ENCODE peak calls at places on chromosome 19, in five cellular contexts. F is hepatocyte, T is Peyer's patch, K is sigmoid colon, H is cardiac muscle cell. Y is an unnamed sample. For H3K4me1, the result is how much of the 10 kb centered on the place peaks cover.

GRCh38 chr19:50712833-50713232 is 6.8 kb downstream of the SHANK1 start:
- DNase-seq in H (no peak), T (no peak), K (no peak), F (no peak), Y (no peak)

GRCh38 chr19:30512748-30513389 is 140.7 kb downstream of the ZNF536 start:
- DNase-seq in K (no peak), T (no peak), H (no peak), F (no peak), Y (no peak)

GRCh38 chr19:1852294-1852646 is 4.0 kb upstream of the REXO1 start:
- DNase-seq in T (no peak), K (peak), H (no peak), F (no peak), Y (no peak)

GRCh38 chr19:45527731-45528130 is 20.5 kb downstream of the VASP start:
- DNase-seq in K (no peak), T (no peak), H (no peak), F (no peak), Y (no peak)

GRCh38 chr19:2495651-2496316 is 19.9 kb downstream of the GADD45B start:
- DNase-seq in T (no peak), K (peak), F (peak), H (peak), Y (no peak)

GRCh38 chr19:34481861-34482379 is 362 bp downstream of the WTIP start:
- DNase-seq in F (no peak), H (no peak), T (no peak), K (no peak), Y (no peak)

GRCh38 chr19:295687-296370 is 4.6 kb upstream of the PLPP2 start:
- DNase-seq in K (no peak), F (no peak), T (no peak), H (no peak), Y (no peak)

GRCh38 chr19:46756544-46756888 is 10.3 kb upstream of the STRN4 start:
- DNase-seq in H (no peak), T (no peak), K (peak), F (no peak), Y (no peak)

GRCh38 chr19:48419158-48419920 is 25.9 kb downstream of the GRIN2D start:
- DNase-seq in K (peak), H (peak), F (no peak), T (peak), Y (peak)

GRCh38 chr19:51971624-51972023 is 15.0 kb downstream of the ZNF350 start:
- DNase-seq in F (no peak), T (no peak), H (no peak), K (no peak), Y (peak)

GRCh38 chr19:20482721-20483120 is 82.9 kb downstream of the ZNF737 start:
- DNase-seq in T (no peak), K (no peak), F (peak), H (no peak), Y (peak)

GRCh38 chr19:20478936-20479335 is 86.6 kb downstream of the ZNF737 start:
- DNase-seq in F (no peak), K (no peak), T (no peak), H (no peak), Y (no peak)

GRCh38 chr19:20479483-20479882 is 86.1 kb downstream of the ZNF737 start:
- DNase-seq in H (no peak), T (no peak), K (no peak), F (no peak), Y (no peak)
- H3K4me1 ChIP-seq in H (under half), T (under half), K (under half), F (under half), Y (under half)

DNA sequence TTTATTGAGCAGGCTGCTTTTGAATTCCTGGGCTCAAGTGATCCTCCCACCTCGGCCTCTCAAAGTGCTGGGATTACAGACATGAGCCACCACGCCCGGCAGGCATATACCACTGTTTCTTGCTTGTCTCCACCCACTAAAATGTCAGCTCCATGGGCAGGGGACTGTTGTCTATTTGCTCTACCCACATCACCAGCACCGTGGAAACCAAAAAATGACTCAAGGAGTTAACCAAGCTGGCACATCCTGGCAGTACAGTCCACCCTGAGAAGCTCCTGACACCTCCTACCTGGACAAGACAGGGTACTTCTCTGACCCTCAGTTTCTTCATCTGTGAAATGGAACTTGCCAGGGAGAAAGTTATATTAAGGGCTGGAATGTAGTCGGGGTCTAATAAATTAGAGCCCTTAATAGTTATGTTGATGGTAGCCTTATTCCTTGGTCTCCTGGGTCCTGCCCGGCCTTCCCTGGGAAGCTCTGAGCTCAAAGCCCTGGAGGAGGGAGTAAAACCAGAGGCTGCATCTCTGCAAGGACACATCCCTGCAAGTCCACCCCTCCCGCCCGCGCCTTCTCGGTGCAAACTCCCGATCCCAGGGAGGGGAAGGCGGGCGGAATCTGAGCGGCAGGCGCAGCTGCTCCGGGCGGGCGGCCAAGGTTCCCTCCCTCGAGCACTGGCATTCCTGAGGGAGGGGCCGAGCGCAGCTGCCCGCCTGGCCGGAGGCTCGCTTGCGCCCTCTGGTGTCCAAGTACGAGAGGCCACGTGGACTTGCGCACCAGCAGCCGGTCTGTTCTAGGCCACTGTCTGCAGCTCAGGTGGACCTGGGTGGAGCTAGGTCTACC is 14.1 kb downstream of the RDH8 start:
- DNase-seq in K (peak), H (peak), F (peak), T (peak), Y (peak)
- H3K4me3 ChIP-seq in K (peak), H (no peak), F (no peak), T (no peak), Y (no peak)

DNA sequence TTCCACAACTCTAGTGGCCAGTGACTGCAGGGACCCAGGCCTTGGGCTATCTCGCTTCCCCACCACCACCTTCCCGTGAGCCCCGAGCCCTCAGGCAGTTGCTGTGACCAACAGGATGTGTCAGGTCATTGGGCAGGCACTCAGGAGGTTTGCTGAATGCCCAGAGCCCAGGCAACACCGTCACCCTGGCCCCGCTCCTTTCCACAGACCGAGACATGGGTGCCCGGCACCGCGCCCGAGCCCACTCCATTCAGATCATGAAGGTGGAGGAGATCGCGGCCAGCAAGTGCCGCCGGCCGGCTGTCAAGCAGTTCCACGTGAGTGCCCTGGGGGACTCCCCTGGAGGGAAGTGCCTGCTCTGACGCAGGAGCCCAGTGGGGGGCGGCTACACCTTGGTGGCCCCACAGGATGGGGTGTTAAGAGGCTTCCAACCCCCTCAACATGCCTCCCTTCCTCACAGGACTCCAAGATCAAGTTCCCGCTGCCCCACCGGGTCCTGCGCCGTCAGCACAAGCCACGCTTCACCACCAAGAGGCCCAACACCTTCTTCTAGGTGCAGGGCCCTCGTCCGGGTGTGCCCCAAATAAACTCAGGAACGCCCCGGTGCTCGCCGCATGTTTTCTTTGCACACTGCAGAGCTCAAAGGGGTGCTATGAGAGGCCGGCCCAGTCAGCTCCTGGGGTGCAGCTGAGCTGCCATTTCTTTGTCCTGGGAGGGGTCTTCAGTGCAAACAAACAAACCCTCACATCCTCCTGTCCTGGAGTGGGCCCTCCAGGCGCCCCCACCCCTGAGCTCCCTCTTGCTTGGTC is 3.2 kb downstream of the RPL18A start:
- DNase-seq in K (no peak), F (no peak), T (peak), H (no peak), Y (no peak)
- H3K27ac ChIP-seq in K (no peak), F (no peak), T (no peak), H (no peak), Y (no peak)

GRCh38 chr19:14563989-14564650 is 7.7 kb downstream of the NDUFB7 start:
- DNase-seq in K (no peak), H (no peak), T (no peak), F (peak), Y (no peak)

GRCh38 chr19:14561832-14562351 is 10.0 kb downstream of the NDUFB7 start:
- DNase-seq in T (no peak), K (no peak), H (peak), F (peak), Y (no peak)

GRCh38 chr19:14563590-14563926 is 8.3 kb downstream of the NDUFB7 start:
- DNase-seq in H (no peak), F (no peak), K (no peak), T (no peak), Y (no peak)

GRCh38 chr19:14561249-14561648 is 10.6 kb downstream of the NDUFB7 start:
- DNase-seq in H (no peak), K (no peak), T (no peak), F (no peak), Y (no peak)

DNA sequence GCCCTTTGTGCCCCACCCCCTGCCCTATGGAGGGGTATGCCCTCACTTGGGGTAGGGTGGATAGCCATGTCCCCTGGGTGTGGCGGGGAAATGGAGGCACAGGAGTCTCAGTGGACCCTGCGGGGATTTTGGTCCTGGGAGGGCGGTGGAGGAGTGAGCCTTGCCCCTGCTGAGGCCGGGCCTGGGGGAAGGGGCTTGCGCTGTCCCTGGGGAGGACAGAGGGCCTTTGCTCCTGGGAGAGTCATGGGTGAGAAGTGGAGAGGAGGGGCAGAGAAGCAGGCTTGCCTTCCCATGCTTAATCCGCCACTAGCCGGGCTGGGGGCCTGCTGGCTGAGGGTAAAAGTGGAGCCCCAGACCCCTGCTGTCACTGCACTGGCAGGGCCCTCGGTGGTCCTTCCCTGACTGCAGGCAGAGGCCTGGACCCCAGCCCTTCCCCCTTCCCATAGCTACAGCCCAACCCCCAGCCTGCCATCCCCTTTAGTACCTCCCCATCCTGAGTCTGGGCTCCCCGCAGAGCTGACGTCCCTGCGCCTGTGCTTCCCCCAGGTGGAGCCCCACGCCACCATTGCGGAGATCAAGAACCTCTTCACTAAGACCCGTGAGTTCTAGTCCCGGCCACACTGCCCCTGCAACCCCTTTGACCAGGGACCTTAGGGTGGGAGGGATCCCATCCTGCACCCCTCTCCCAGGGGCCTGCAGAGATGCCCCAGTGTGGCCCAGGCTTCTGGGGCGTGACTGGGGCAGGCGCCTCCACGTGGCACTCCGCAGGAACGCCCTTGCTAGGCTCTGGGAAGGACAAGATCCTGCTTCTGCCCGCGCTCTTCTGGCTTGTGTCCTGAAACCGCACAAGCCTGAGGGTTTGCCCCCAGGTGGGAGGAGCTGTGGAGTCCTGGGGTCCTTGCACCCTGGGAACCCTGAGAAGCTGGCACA is 8.9 kb downstream of the NDUFB7 start:
- DNase-seq in K (no peak), F (no peak), H (no peak), T (no peak), Y (no peak)
- H3K4me1 ChIP-seq in K (under half), F (under half), H (under half), T (under half), Y (under half)

GRCh38 chr19:39515551-39516191 is 732 bp downstream of the SELENOV start:
- DNase-seq in H (peak), F (peak), T (no peak), K (no peak), Y (no peak)

GRCh38 chr19:39514840-39515550 is at the start of gene SELENOV:
- DNase-seq in F (peak), H (peak), K (no peak), T (no peak), Y (no peak)

GRCh38 chr19:39518458-39518857 is 3.5 kb downstream of the SELENOV start:
- DNase-seq in T (no peak), H (no peak), F (no peak), K (no peak), Y (no peak)

GRCh38 chr19:39517432-39517831 is 2.5 kb downstream of the SELENOV start:
- DNase-seq in T (no peak), F (no peak), H (no peak), K (no peak), Y (no peak)

DNA sequence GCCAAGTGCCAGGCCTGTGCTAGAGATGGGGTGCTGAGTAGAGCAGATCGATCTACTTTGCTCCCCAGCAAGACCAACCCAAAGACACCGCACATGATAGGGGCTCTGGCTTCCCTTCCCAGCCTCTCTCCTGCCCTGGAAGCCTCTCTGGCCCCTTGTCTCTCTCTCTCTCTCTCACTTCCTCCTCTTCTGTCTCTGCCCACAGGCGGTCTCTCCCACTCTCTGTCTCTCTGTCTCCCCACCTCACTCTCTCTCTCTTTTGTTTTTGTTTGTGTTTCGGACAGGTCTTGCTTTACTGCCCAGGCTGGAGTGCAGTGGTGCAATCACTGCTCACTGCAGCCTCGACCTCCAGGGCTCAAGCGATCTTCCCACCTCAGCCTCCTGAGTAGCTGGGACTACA is 1.3 kb downstream of the SELENOV start:
- DNase-seq in H (no peak), F (no peak), T (no peak), K (no peak), Y (no peak)
- H3K4me3 ChIP-seq in H (peak), F (no peak), T (no peak), K (no peak), Y (no peak)

GRCh38 chr19:39558623-39559117 is 18.7 kb upstream of the EID2 start:
- DNase-seq in T (no peak), H (no peak), F (no peak), K (no peak), Y (no peak)

GRCh38 chr19:39555883-39556282 is 15.9 kb upstream of the EID2 start:
- DNase-seq in F (no peak), H (no peak), K (no peak), T (no peak), Y (no peak)

GRCh38 chr19:39554701-39555311 is 14.8 kb upstream of the EID2 start:
- DNase-seq in K (no peak), T (no peak), H (no peak), F (no peak), Y (no peak)

GRCh38 chr19:39553082-39553652 is 13.2 kb upstream of the EID2 start:
- DNase-seq in H (no peak), T (no peak), K (no peak), F (no peak), Y (no peak)

GRCh38 chr19:39557791-39558622 is 18.0 kb upstream of the EID2 start:
- DNase-seq in H (peak), K (no peak), F (peak), T (peak), Y (peak)
- H3K27ac ChIP-seq in H (no peak), K (no peak), F (no peak), T (no peak), Y (peak)

Y was measured in naive thymus-derived CD4-positive, alpha-beta T cell.